ENCODE peak calls at places on chromosomes 11 and 22, in six cellular contexts. B, T, X, Y, M and D are unnamed samples.

GRCh38 chr11:109132539-109132938 is 289.5 kb upstream of the C11orf87 start:
- DNase-seq in Y (no peak), X (no peak), B (no peak), M (no peak), T (peak), D (no peak)

GRCh38 chr11:68942090-68942620 is 38.5 kb downstream of the IGHMBP2 start:
- DNase-seq in M (no peak), B (no peak), T (no peak), X (no peak), Y (no peak), D (peak)

GRCh38 chr11:108984021-108984420 is 319.2 kb downstream of the DDX10 start:
- DNase-seq in M (no peak), T (no peak), X (no peak), B (no peak), Y (no peak), D (no peak)

GRCh38 chr11:76680517-76681425 is 10.2 kb upstream of the LRRC32 start:
- DNase-seq in T (peak), X (peak), Y (peak), M (peak), B (peak), D (peak)

GRCh38 chr11:24240496-24240895 is 256.4 kb upstream of the LUZP2 start:
- DNase-seq in X (no peak), M (no peak), Y (no peak), T (no peak), B (no peak), D (no peak)

GRCh38 chr22:23683545-23683944 is 7.3 kb upstream of the RGL4 start:
- DNase-seq in X (no peak), Y (no peak), B (no peak), M (no peak), T (no peak), D (no peak)

GRCh38 chr11:20762112-20762511 is 92.7 kb downstream of the NELL1 start:
- DNase-seq in T (no peak), X (no peak), B (no peak), Y (no peak), M (no peak), D (no peak)

GRCh38 chr22:17963015-17963414 is 61.3 kb downstream of the MICAL3 start:
- DNase-seq in M (no peak), T (no peak), X (no peak), Y (no peak), B (no peak), D (no peak)

GRCh38 chr11:16169541-16169940 is 186.8 kb downstream of the SOX6 start:
- DNase-seq in X (no peak), T (peak), M (no peak), B (no peak), Y (peak), D (no peak)

GRCh38 chr11:28393348-28393747 is 285.2 kb downstream of the METTL15 start:
- DNase-seq in M (no peak), B (no peak), T (no peak), Y (no peak), X (no peak), D (no peak)

GRCh38 chr11:100550910-100551309 is 136.2 kb upstream of the ARHGAP42 start:
- DNase-seq in X (no peak), T (no peak), M (no peak), B (no peak), Y (no peak), D (no peak)

GRCh38 chr11:69877235-69877634 is 58.0 kb upstream of the FGF3 start:
- DNase-seq in T (no peak), Y (no peak), B (no peak), X (no peak), M (no peak), D (no peak)

GRCh38 chr11:46981429-46981828 is 44.9 kb downstream of the CSTPP1 start:
- DNase-seq in T (no peak), X (no peak), Y (no peak), B (no peak), M (no peak), D (no peak)

GRCh38 chr11:131978351-131978750 is 607.9 kb downstream of the NTM start:
- DNase-seq in Y (no peak), M (no peak), T (peak), X (peak), B (no peak), D (no peak)

GRCh38 chr11:32118025-32118974 is 27.4 kb downstream of the RCN1 start:
- DNase-seq in B (no peak), T (no peak), Y (peak), M (no peak), X (peak), D (peak)

GRCh38 chr11:111631666-111632039 is 29.4 kb downstream of the SIK2 start:
- DNase-seq in X (peak), M (no peak), B (no peak), T (no peak), Y (peak), D (peak)

GRCh38 chr11:66050581-66051231 is 1.5 kb upstream of the SF3B2 start:
- DNase-seq in M (no peak), X (no peak), B (no peak), Y (no peak), T (peak), D (no peak)

GRCh38 chr22:37488337-37489135 is 2.4 kb upstream of the MFNG start:
- DNase-seq in X (no peak), M (no peak), B (no peak), Y (no peak), T (no peak), D (no peak)

DNA sequence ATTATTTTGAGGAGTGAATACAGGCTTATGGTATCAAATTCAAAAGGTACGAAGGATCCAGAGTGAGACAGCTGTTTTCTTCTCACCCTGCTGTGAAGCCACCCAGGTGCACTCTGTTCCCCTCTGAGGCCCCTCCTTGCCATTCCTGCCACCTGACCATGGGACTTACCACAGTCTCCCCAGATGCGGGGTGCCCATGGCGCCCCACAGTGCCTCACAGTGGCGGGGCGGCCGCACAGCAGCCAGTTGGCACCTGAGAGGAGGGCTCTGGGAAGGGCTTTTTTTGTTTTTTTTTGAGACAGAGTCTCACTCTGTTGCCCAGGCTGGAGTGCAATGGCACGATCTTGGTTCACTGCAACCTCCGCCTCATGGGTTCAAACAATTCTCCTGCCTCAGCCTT is 151.7 kb downstream of the CEP164 start:
- DNase-seq in Y (no peak), M (no peak), T (peak), X (no peak), B (no peak), D (no peak)
- TF ChIP-seq CTCF in Y (no peak), M (no peak), T (peak), X (no peak), B (no peak), D (no peak)

DNA sequence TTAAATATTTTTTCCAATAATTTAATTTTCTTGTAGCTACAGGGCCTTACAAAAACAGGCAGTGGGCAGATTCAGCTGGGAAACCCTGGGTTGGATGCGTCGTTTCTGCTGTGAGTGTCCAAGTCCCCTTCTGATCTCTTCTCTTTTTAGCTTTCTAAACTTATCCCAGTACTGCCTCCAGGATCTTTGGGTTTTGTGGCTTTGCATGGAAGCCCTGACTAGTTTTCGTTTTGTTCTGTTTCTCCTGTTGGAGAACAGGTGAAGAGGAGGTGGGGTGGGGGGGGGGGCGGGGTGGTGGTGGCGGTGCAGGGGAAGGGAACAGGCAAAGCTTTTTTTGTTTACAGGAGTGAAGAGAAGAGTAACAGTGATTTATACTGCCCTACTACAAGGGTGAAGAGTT is 142.7 kb downstream of the NCAM1 start:
- DNase-seq in Y (no peak), X (no peak), T (peak), B (no peak), M (no peak), D (no peak)
- TF ChIP-seq CTCF in Y (no peak), X (no peak), T (no peak), B (no peak), M (no peak), D (no peak)

DNA sequence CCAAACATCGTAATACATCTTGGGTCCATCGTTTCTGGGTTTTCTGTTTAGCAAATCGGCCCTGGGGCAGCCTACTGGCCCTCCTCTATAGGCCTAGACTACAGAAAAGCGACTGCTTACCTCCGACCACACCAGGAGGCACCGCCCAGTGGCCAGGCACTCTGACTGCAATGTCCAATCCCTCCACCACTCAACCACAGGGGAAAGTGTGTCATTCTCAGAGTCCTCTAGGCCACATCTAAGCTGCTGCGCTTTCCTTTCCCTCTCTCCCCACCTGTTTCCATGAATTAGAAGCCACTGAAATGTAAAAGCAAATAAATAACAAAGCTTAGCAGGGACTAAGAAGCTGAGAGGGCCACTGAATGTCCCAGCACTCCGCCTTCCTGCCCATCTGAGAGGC is 50.2 kb upstream of the FLI1 start:
- DNase-seq in X (no peak), M (no peak), B (no peak), Y (no peak), T (peak), D (no peak)
- TF ChIP-seq CTCF in X (no peak), M (no peak), B (no peak), Y (no peak), T (peak), D (peak)

GRCh38 chr22:21641417-21641794 is 696 bp upstream of the SDF2L1 start:
- DNase-seq in X (peak), M (peak), Y (peak), B (peak), T (peak), D (peak)
- TF ChIP-seq CTCF in X (peak), M (peak), Y (peak), B (peak), T (peak), D (peak)

DNA sequence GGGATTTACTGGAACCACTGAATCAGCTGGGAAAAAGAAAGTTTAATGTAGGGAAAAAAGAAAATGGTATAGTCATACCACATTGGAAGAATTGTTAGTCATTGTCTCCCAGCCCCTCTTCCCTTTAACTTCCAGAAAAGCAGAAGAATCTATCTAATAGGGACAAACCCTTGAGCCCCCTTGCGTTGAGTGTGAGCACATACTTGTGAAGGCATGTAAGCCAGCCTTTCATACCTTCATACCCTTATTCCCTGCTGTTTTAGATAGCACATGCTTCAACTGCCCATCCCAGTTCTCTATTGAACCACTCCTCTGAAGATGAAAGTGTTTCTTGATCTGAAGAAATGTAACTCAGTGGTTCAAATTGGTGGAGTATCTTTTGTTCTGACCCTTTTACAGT is 6.6 kb downstream of the TREH start:
- DNase-seq in M (no peak), X (no peak), Y (no peak), B (peak), T (peak), D (peak)
- TF ChIP-seq CTCF in M (no peak), X (no peak), Y (no peak), B (no peak), T (peak), D (peak)